ENCODE peak calls at places on chromosomes 6 and 20, in five cellular contexts. Q is GM13976, U is RWPE1, K is Calu3, B is WERI-Rb-1. F is an unnamed sample.

GRCh38 chr6:121506761-121507754 is 71.6 kb downstream of the GJA1 start:
- DNase-seq in Q (no peak), K (no peak), U (no peak), B (no peak), F (no peak)

GRCh38 chr6:57224769-57225515 is 2.8 kb upstream of the RAB23 start:
- DNase-seq in B (no peak), K (no peak), Q (no peak), U (no peak), F (no peak)

GRCh38 chr6:62323818-62324217 is 37.8 kb upstream of the KHDRBS2 start:
- DNase-seq in K (no peak), U (no peak), Q (no peak), B (no peak), F (no peak)

GRCh38 chr20:24785141-24785924 is 163.7 kb upstream of the CST7 start:
- DNase-seq in B (no peak), Q (no peak), U (no peak), K (no peak), F (no peak)

GRCh38 chr6:2940010-2940850 is 31.1 kb downstream of the SERPINB6 start:
- DNase-seq in Q (peak), K (no peak), U (no peak), B (no peak), F (peak)

GRCh38 chr6:36124881-36125280 is 5.4 kb upstream of the MAPK13 start:
- DNase-seq in U (no peak), K (no peak), Q (no peak), B (no peak), F (no peak)

GRCh38 chr6:13048113-13048512 is 280.2 kb downstream of the TBC1D7 start:
- DNase-seq in Q (no peak), U (no peak), K (no peak), B (no peak), F (no peak)

GRCh38 chr6:166691741-166692140 is 64.7 kb upstream of the RPS6KA2 start:
- DNase-seq in K (no peak), U (no peak), B (no peak), Q (no peak), F (no peak)

GRCh38 chr6:135251416-135251815 is 70.3 kb downstream of the MYB start:
- DNase-seq in U (no peak), B (peak), K (no peak), Q (no peak), F (no peak)

GRCh38 chr6:90217621-90218496 is 78.8 kb downstream of the BACH2 start:
- DNase-seq in B (no peak), U (peak), K (peak), Q (no peak), F (peak)

GRCh38 chr6:63347599-63347998 is 27.8 kb upstream of the LGSN start:
- DNase-seq in Q (no peak), B (no peak), K (no peak), U (peak), F (no peak)

GRCh38 chr6:41371461-41371991 is 36.1 kb downstream of the NCR2 start:
- DNase-seq in Q (peak), U (no peak), B (peak), K (peak), F (no peak)

GRCh38 chr6:170405311-170405975 is 98.9 kb downstream of the FAM120B start:
- DNase-seq in K (no peak), Q (no peak), U (peak), B (no peak), F (no peak)

GRCh38 chr20:17586250-17586649 is 16.4 kb downstream of the DSTN start:
- DNase-seq in U (no peak), B (no peak), Q (no peak), K (no peak), F (no peak)

GRCh38 chr20:39112196-39112743 is 150.1 kb downstream of the DHX35 start:
- DNase-seq in B (peak), K (peak), U (peak), Q (peak), F (peak)

GRCh38 chr6:166253277-166254229 is 54.6 kb downstream of the PRR18 start:
- DNase-seq in U (peak), Q (peak), K (no peak), B (no peak), F (peak)

GRCh38 chr20:56373942-56374341 is 15.2 kb downstream of the FAM210B start:
- DNase-seq in K (peak), U (peak), Q (no peak), B (no peak), F (peak)

GRCh38 chr6:156427345-156427744 is 349.8 kb upstream of the ARID1B start:
- DNase-seq in U (peak), B (no peak), Q (no peak), K (peak), F (no peak)

GRCh38 chr6:155152211-155153076 is 111.4 kb upstream of the CLDN20 start:
- DNase-seq in U (no peak), B (peak), K (no peak), Q (no peak), F (no peak)
- TF ChIP-seq CTCF in U (no peak), B (peak), K (no peak), Q (no peak), F (no peak)

DNA sequence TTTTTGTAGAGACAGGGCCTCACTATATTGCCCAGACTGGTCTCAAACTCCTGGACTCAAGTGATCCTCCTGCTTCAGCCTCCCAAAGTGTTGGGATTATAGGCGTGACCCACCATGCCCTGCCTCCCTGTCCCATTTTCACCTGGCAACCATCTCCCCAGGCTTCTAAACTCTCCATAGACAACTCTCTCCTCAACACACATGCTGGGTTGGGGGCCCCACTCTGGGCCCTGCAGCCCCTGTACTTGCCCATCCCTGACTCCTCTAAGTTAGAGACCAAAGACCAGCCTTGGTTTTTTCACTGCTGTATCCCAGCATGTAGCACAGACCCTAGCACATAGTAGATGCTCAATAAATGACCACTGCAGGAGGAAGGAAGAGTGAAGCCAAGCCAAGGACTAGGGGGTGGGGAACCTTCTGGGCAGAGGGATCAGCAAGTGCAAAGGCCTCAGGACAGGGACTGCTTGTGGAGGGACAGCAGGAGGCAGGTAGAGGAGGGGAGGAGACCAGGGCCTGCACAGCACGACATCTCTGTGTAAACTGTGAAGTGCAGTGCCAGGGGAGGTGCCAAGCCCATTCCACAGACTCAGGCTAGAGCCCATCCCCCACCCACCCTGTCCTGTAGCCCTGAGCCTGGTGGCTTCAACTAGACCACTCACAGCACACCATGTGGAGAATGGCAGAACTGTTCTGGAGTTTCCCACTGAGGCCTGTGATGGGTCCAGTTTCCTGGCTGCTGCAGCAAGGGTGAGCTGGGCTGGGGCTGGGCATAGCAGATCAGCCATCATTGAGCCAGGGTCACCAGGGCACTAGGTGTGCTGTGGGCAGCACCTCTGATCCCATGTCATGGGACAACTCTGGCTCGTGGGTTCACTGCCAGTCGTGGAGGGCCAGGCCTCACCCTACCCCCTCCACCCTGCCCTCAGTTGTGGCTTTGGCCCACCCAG is 3.4 kb upstream of the SRC start:
- DNase-seq in B (peak), Q (no peak), K (no peak), U (no peak), F (no peak)
- TF ChIP-seq CTCF in B (peak), Q (no peak), K (no peak), U (no peak), F (no peak)

GRCh38 chr6:31829633-31830492 is 2.3 kb downstream of the HSPA1B start:
- DNase-seq in K (no peak), Q (peak), U (no peak), B (no peak), F (no peak)
- TF ChIP-seq CTCF in K (no peak), Q (peak), U (no peak), B (peak), F (peak)

GRCh38 chr6:79869600-79870084 is 77.7 kb downstream of the ELOVL4 start:
- DNase-seq in K (peak), Q (peak), B (peak), U (peak), F (peak)
- TF ChIP-seq CTCF in K (peak), Q (peak), B (peak), U (peak), F (peak)

GRCh38 chr6:75934643-75935472 is 137.6 kb downstream of the IMPG1 start:
- DNase-seq in K (peak), Q (peak), B (peak), U (peak), F (peak)

GRCh38 chr6:75935473-75935793 is 137.0 kb downstream of the IMPG1 start:
- DNase-seq in B (no peak), K (no peak), Q (no peak), U (no peak), F (no peak)

GRCh38 chr6:75933387-75933975 is 139.0 kb downstream of the IMPG1 start:
- DNase-seq in Q (no peak), K (no peak), U (no peak), B (no peak), F (no peak)

GRCh38 chr6:75930954-75931689 is 141.3 kb downstream of the IMPG1 start:
- DNase-seq in B (no peak), Q (no peak), U (no peak), K (no peak), F (no peak)

GRCh38 chr6:75932067-75932466 is 140.4 kb downstream of the IMPG1 start:
- DNase-seq in Q (peak), U (peak), B (peak), K (peak), F (peak)
- TF ChIP-seq CTCF in Q (peak), U (peak), B (peak), K (peak), F (peak)

DNA sequence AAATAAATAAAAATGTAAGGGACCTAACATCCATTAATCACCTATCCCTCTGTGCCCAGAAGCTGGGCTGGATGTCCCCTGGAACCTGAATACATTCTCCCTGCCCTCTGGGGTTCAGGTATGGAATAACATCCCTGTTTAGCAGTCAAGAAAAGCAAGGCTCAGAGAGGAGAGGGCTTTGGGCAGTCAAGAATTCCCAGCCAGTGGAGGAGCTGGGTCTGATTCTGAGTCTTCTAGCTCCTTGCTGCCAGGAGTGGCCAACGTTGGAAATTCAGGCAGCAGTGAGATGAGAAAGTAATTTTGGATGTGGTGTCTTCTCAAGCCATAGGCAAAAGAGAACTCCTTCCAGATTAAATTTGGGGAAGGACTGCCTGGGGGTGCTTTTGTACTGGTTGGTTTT is 42.6 kb upstream of the ZNFX1 start:
- DNase-seq in B (peak), U (peak), Q (no peak), K (peak), F (no peak)
- TF ChIP-seq CTCF in B (peak), U (peak), Q (no peak), K (peak), F (no peak)

GRCh38 chr6:72522735-72523141 is 99.1 kb upstream of the KCNQ5 start:
- DNase-seq in U (peak), K (peak), B (peak), Q (peak), F (peak)
- TF ChIP-seq CTCF in U (no peak), K (no peak), B (peak), Q (peak), F (no peak)

DNA sequence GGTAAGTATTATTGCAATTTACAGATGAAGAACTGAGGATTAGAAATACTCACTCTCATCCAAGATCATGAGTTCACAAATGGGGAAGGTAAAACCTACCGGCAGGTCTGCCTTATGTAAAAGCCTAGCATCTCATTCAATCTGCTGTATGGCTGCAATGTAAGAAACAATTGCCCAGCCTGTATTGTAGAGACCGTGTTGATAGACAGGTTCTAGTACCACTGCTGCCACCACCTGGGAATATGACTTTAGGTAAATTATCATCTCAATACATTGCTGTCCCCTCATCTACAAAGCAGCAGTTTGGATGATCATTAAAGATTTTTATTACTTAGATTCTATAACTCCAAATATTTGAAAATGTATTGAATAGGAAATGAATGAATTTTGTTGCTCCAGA is 23.3 kb upstream of the ARHGAP18 start:
- DNase-seq in K (no peak), B (no peak), U (no peak), Q (no peak), F (peak)
- TF ChIP-seq CTCF in K (no peak), B (no peak), U (no peak), Q (no peak), F (no peak)